ENCODE peak calls at places on chromosomes 11 and 22, in five cellular contexts. F, G, J, Q and S are unnamed samples.

GRCh38 chr22:49008682-49009235 is 818.9 kb downstream of the BRD1 start:
- DNase-seq in F (no peak), G (no peak), J (no peak), Q (no peak), S (no peak)

GRCh38 chr22:37338539-37339246 is 56.4 kb downstream of the CYTH4 start:
- DNase-seq in F (no peak), G (no peak), J (no peak), Q (no peak), S (no peak)

GRCh38 chr11:66818231-66818955 is 24.8 kb upstream of the RCE1 start:
- DNase-seq in F (no peak), G (no peak), J (no peak), Q (peak), S (no peak)

GRCh38 chr11:19352736-19353110 is 112.0 kb upstream of the E2F8 start:
- DNase-seq in F (no peak), G (no peak), J (no peak), Q (no peak), S (no peak)

GRCh38 chr22:29320546-29320945 is 5.0 kb upstream of the RASL10A start:
- DNase-seq in F (no peak), G (peak), J (no peak), Q (no peak), S (peak)

GRCh38 chr11:62976109-62976508 is 8.7 kb downstream of the SLC22A6 start:
- DNase-seq in F (no peak), G (peak), J (no peak), Q (no peak), S (no peak)

GRCh38 chr11:11960687-11961086 is 47.7 kb downstream of the DKK3 start:
- DNase-seq in F (no peak), G (no peak), J (no peak), Q (peak), S (no peak)

GRCh38 chr11:112467721-112468120 is 207.1 kb upstream of the PLET1 start:
- DNase-seq in F (no peak), G (no peak), J (no peak), Q (no peak), S (no peak)

GRCh38 chr22:17891427-17892167 is 117.3 kb upstream of the BID start:
- DNase-seq in F (no peak), G (no peak), J (no peak), Q (no peak), S (no peak)

GRCh38 chr22:39518996-39519680 is 1.2 kb upstream of the ATF4 start:
- DNase-seq in F (no peak), G (peak), J (no peak), Q (no peak), S (no peak)

GRCh38 chr11:82174610-82175009 is 559.1 kb downstream of the FAM181B start:
- DNase-seq in F (no peak), G (peak), J (peak), Q (no peak), S (peak)

GRCh38 chr11:130847517-130847916 is 68.8 kb downstream of the SNX19 start:
- DNase-seq in F (no peak), G (no peak), J (peak), Q (peak), S (peak)

GRCh38 chr11:109784536-109784935 is 308.7 kb upstream of the ZC3H12C start:
- DNase-seq in F (no peak), G (no peak), J (no peak), Q (no peak), S (no peak)

GRCh38 chr22:49367016-49367697 is 460.5 kb downstream of the BRD1 start:
- DNase-seq in F (no peak), G (no peak), J (no peak), Q (peak), S (no peak)